ENCODE peak calls at places on chromosomes 1 and 21, in four cellular contexts. D is thoracic aorta, P is foreskin keratinocyte, V is AG09319. U is an unnamed sample.

GRCh38 chr1:115262886-115263285 is 75.2 kb downstream of the NGF start:
- DNase-seq in D (no peak), P (no peak), V (no peak), U (no peak)

GRCh38 chr1:6464514-6464836 is 1.5 kb downstream of the TNFRSF25 start:
- DNase-seq in D (no peak), P (no peak), V (no peak), U (peak)

GRCh38 chr1:203144661-203145060 is 17.1 kb downstream of the ADORA1 start:
- DNase-seq in D (no peak), P (no peak), V (no peak), U (no peak)

GRCh38 chr1:176961678-176962077 is 202.8 kb downstream of the ASTN1 start:
- DNase-seq in D (no peak), P (no peak), V (no peak), U (no peak)

GRCh38 chr1:68975534-68975933 is 478.7 kb upstream of the DEPDC1 start:
- DNase-seq in D (no peak), P (no peak), V (no peak), U (no peak)

GRCh38 chr1:213415686-213416380 is 364.8 kb downstream of the RPS6KC1 start:
- DNase-seq in D (no peak), P (no peak), V (no peak), U (no peak)

GRCh38 chr1:27009601-27010197 is 3.0 kb downstream of the TENT5B start:
- DNase-seq in D (no peak), P (no peak), V (no peak), U (peak)

GRCh38 chr1:198848206-198848605 is 209.4 kb downstream of the PTPRC start:
- DNase-seq in D (no peak), P (no peak), V (no peak), U (no peak)

GRCh38 chr1:6962390-6962955 is 177.2 kb downstream of the CAMTA1 start:
- DNase-seq in D (no peak), P (no peak), V (no peak), U (no peak)

GRCh38 chr1:42703888-42704464 is 21.8 kb downstream of the YBX1 start:
- DNase-seq in D (no peak), P (no peak), V (no peak), U (no peak)

GRCh38 chr1:189904509-189904908 is 573.2 kb downstream of the BRINP3 start:
- DNase-seq in D (no peak), P (no peak), V (no peak), U (no peak)

GRCh38 chr1:112298558-112298957 is 97.5 kb upstream of the CTTNBP2NL start:
- DNase-seq in D (no peak), P (peak), V (peak), U (peak)

GRCh38 chr1:12038356-12039140 is 19.2 kb downstream of the MIIP start:
- DNase-seq in D (no peak), P (no peak), V (no peak), U (no peak)

GRCh38 chr21:31731112-31731801 is 661 bp downstream of the SCAF4 start:
- DNase-seq in D (no peak), P (no peak), V (no peak), U (no peak)

GRCh38 chr1:150406483-150406882 is 42.5 kb downstream of the RPRD2 start:
- DNase-seq in D (no peak), P (no peak), V (no peak), U (no peak)

GRCh38 chr1:245840971-245841370 is 666.1 kb downstream of the SMYD3 start:
- DNase-seq in D (no peak), P (no peak), V (no peak), U (no peak)

GRCh38 chr1:23020731-23021130 is 1.5 kb downstream of the KDM1A start:
- DNase-seq in D (no peak), P (no peak), V (no peak), U (peak)

GRCh38 chr1:25515033-25515432 is 28.4 kb upstream of the LDLRAP1 start:
- DNase-seq in D (no peak), P (no peak), V (no peak), U (no peak)

GRCh38 chr1:6045561-6045960 is at the start of gene KCNAB2:
- DNase-seq in D (no peak), P (no peak), V (no peak), U (no peak)

GRCh38 chr1:236575523-236575922 is 28.8 kb downstream of the HEATR1 start:
- DNase-seq in D (no peak), P (no peak), V (no peak), U (peak)

GRCh38 chr1:94799201-94799600 is 21.0 kb upstream of the SLC44A3 start:
- DNase-seq in D (no peak), P (no peak), V (no peak), U (no peak)

GRCh38 chr1:152047607-152047953 is 10.8 kb upstream of the S100A11 start:
- DNase-seq in D (peak), P (peak), V (no peak), U (peak)

GRCh38 chr1:206685749-206686485 is 1.2 kb downstream of the MAPKAPK2 start:
- DNase-seq in D (no peak), P (peak), V (peak), U (peak)

GRCh38 chr1:33260435-33260980 is 4.2 kb downstream of the ZNF362 start:
- DNase-seq in D (no peak), P (no peak), V (no peak), U (no peak)

GRCh38 chr1:223683586-223684487 is 18.3 kb upstream of the CAPN8 start:
- DNase-seq in D (no peak), P (no peak), V (no peak), U (peak)

GRCh38 chr1:232509570-232509969 is 120.4 kb downstream of the SIPA1L2 start:
- DNase-seq in D (no peak), P (no peak), V (no peak), U (peak)

GRCh38 chr1:171122903-171123302 is 32.2 kb downstream of the FMO3 start:
- DNase-seq in D (no peak), P (no peak), V (no peak), U (no peak)

GRCh38 chr1:240138867-240139266 is 47.2 kb downstream of the FMN2 start:
- DNase-seq in D (no peak), P (no peak), V (no peak), U (no peak)

GRCh38 chr1:220877348-220878095 is 1.7 kb upstream of the HLX start:
- DNase-seq in D (no peak), P (no peak), V (no peak), U (no peak)

GRCh38 chr1:55503663-55504305 is 288.6 kb upstream of the USP24 start:
- DNase-seq in D (no peak), P (no peak), V (peak), U (no peak)

GRCh38 chr1:41751804-41752513 is 166.8 kb downstream of the HIVEP3 start:
- DNase-seq in D (no peak), P (no peak), V (no peak), U (no peak)

GRCh38 chr1:204974326-204974725 is 68.7 kb upstream of the CNTN2 start:
- DNase-seq in D (no peak), P (no peak), V (no peak), U (no peak)

GRCh38 chr1:165837838-165838364 is 10.5 kb downstream of the UCK2 start:
- DNase-seq in D (no peak), P (no peak), V (no peak), U (no peak)

GRCh38 chr21:27677547-27677946 is 710.7 kb upstream of the ADAMTS5 start:
- DNase-seq in D (no peak), P (no peak), V (no peak), U (no peak)

GRCh38 chr1:9822490-9822889 is 1.3 kb downstream of the CLSTN1 start:
- DNase-seq in D (no peak), P (no peak), V (no peak), U (no peak)

GRCh38 chr1:184416476-184416875 is 29.6 kb downstream of the C1orf21 start:
- DNase-seq in D (no peak), P (peak), V (no peak), U (peak)

GRCh38 chr1:1347663-1348419 is 1.4 kb downstream of the DVL1 start:
- DNase-seq in D (no peak), P (no peak), V (no peak), U (peak)

GRCh38 chr1:1346501-1346890 is 2.7 kb downstream of the DVL1 start:
- DNase-seq in D (no peak), P (no peak), V (no peak), U (no peak)

GRCh38 chr1:1347026-1347595 is 2.1 kb downstream of the DVL1 start:
- DNase-seq in D (no peak), P (no peak), V (no peak), U (no peak)

GRCh38 chr1:1349256-1350012 is at the start of gene DVL1:
- DNase-seq in D (no peak), P (no peak), V (no peak), U (no peak)

DNA sequence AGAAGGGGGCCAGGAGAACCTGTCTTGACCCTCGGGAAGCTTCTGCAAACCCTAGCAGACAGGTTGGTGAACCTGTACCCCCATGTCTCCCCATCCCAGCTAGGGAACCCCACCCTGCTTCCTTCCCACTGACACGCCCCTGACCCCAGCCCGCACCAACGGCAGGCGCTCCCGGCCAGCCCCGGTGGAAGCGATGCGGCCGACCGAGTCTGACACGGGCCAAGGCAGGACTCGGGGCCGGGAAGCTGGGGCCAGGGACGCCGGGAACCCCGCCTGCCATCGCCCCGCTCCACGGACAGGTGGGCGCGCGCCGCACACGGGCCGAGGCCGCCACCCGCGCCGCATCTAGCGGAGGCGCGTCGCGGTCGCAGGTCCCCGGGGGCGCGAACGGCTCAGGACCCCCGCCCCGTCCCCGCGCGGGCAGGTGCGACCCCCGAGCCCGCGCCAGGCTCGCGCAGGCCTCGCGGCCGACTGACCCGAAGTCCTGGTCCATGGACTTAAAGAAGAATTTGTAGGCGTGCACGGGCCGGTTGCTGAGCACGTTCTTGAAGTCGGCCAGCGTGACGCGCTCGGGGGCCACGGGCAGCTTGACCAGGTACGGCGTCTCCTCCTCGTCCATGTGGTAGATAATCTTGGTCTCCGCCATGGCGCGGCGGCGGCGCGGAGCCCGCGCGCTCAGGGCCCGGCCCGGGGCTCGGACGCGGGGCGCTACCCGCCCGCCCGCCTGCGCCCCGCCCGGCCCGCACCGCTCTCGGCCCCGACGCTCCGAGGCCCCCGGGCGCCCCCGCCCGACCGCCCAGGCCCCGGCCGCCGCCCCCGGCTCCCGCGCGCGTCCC is 580 bp downstream of the DVL1 start:
- DNase-seq in D (no peak), P (no peak), V (no peak), U (no peak)
- TF ChIP-seq CTCF in D (no peak), P (no peak), V (no peak), U (no peak)

DNA sequence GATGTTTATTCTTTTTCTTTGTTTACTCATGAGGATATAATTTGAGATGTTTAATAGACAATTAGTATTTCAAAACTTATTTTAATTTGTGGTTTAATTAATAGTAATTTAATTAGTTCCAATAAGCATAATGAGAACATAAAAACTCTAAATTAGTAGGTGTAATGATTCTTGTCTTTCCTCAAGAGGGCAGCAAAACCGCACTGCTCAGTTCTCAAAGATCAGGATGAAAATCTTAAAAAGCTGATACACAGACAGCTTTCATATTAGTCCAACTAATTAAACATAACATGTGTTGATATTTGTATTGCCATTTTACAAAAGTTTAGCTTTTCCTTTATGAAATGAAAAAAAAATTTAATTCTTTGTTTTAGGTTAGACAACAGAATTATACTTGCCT is 106.7 kb upstream of the C21orf91 start:
- DNase-seq in D (no peak), P (no peak), V (no peak), U (peak)
- TF ChIP-seq CTCF in D (no peak), P (peak), V (peak), U (peak)

GRCh38 chr21:32844653-32845443 is 73.3 kb upstream of the PAXBP1 start:
- DNase-seq in D (peak), P (peak), V (no peak), U (peak)
- TF ChIP-seq CTCF in D (no peak), P (peak), V (peak), U (no peak)

DNA sequence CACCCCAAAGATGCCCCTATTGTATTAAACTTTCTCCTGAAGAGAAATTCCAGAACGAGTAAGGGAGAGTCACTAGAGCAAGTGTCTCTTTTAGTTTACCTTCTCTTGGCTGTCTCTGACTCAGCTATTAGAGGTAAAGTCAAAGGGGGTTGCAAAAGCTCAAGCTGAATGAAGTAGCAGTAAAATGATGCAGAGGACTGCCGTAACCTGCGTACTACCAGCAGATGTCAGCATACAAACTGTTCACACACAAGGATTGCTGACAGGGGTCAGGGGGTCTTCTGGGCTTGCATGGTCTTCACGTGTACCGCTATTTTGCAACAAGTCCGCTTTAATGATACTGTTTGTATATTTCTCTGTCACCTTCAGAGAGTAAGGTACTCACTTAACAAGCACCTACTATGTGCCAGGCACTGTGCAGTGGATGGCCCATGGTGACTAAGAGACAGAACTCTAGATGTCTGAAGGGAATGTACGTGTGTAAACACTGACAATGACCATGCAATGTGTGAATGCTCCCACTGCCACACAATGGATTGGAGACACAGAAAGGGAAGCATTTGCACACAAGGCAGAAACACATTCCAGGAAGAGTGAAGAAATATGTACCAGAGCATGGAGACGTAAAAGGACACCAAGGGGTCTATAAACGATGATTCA is 34.9 kb downstream of the CHML start:
- DNase-seq in D (no peak), P (no peak), V (no peak), U (peak)
- TF ChIP-seq CTCF in D (no peak), P (peak), V (no peak), U (peak)

GRCh38 chr1:116557323-116557878 is 13.4 kb downstream of the CD58 start:
- DNase-seq in D (no peak), P (no peak), V (no peak), U (no peak)
- TF ChIP-seq CTCF in D (no peak), P (no peak), V (no peak), U (no peak)

DNA sequence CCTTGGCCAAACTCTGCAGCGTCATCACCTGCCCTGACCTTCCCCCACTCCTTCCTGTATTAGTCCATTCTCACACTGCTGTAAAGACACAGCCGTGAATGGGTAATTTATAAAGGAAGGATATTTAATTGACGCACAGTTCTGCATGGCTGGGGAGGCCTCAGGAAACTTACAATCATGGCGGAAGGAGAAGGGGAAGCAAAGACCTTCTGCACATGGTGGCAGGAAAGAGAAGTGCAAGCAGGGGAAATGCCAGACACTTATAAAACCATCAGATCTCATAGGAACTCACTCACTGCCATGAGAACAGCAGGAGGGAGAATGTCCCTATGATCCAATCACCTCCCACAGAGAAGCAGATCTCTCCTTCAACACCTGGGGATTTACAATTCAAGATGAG is 408.5 kb downstream of the PTPRU start:
- DNase-seq in D (no peak), P (no peak), V (no peak), U (no peak)
- TF ChIP-seq CTCF in D (no peak), P (no peak), V (no peak), U (no peak)

GRCh38 chr1:159250817-159251216 is 46.1 kb downstream of the ACKR1 start:
- DNase-seq in D (no peak), P (no peak), V (no peak), U (no peak)
- TF ChIP-seq CTCF in D (no peak), P (peak), V (no peak), U (no peak)

GRCh38 chr1:153919879-153920852 is 2.6 kb downstream of the GATAD2B start:
- DNase-seq in D (no peak), P (no peak), V (no peak), U (peak)
- TF ChIP-seq CTCF in D (peak), P (peak), V (peak), U (no peak)